ENCODE peak calls at places on chromosome 11, in four cellular contexts. C, L, F and B are unnamed samples.
A peak's percentile ranks its signal among the peaks of the same experiment; 100 is the strongest.

GRCh38 chr11:75380716-75381420 is 18.4 kb upstream of the RPS3 start:
- DNase-seq in F (no peak), L (no peak), C (peak; percentile 42), B (no peak)

GRCh38 chr11:115616941-115617340 is 112.7 kb upstream of the CADM1 start:
- DNase-seq in C (peak; percentile 76), L (no peak), F (peak; percentile 90), B (no peak)

GRCh38 chr11:108177570-108177969 is 44.9 kb downstream of the NPAT start:
- DNase-seq in L (no peak), C (no peak), F (no peak), B (no peak)

GRCh38 chr11:116502641-116503061 is 270.1 kb downstream of the BUD13 start:
- DNase-seq in F (no peak), L (no peak), C (no peak), B (peak; percentile 41)

GRCh38 chr11:70082829-70083228 is 4.7 kb downstream of the ANO1 start:
- DNase-seq in C (no peak), F (no peak), L (no peak), B (no peak)

GRCh38 chr11:89267660-89268302 is 90.1 kb downstream of the TYR start:
- DNase-seq in L (no peak), C (no peak), F (no peak), B (no peak)

GRCh38 chr11:111694851-111695250 is 71.3 kb downstream of the PPP2R1B start:
- DNase-seq in C (peak; percentile 90), F (peak; percentile 99), L (no peak), B (no peak)

GRCh38 chr11:14884667-14885273 is 7.3 kb downstream of the CYP2R1 start:
- DNase-seq in L (no peak), F (no peak), C (no peak), B (no peak)

GRCh38 chr11:123356539-123356938 is 73.5 kb upstream of the GRAMD1B start:
- DNase-seq in F (no peak), C (no peak), L (no peak), B (no peak)

GRCh38 chr11:83566948-83567347 is 280.8 kb upstream of the CCDC90B start:
- DNase-seq in F (peak; percentile 83), C (peak; percentile 86), L (no peak), B (no peak)

GRCh38 chr11:29962243-29962642 is 54.6 kb downstream of the KCNA4 start:
- DNase-seq in F (no peak), C (no peak), L (no peak), B (peak; percentile 74)

GRCh38 chr11:128548655-128549255 is 38.6 kb downstream of the ETS1 start:
- DNase-seq in L (no peak), C (peak; percentile 76), F (peak; percentile 32), B (no peak)
- H4K8ac ChIP-seq in L (no peak overlapping the region), C (peak overlapping the region; percentile 62), F (peak overlapping the region; percentile 55), B (no peak overlapping the region)

DNA sequence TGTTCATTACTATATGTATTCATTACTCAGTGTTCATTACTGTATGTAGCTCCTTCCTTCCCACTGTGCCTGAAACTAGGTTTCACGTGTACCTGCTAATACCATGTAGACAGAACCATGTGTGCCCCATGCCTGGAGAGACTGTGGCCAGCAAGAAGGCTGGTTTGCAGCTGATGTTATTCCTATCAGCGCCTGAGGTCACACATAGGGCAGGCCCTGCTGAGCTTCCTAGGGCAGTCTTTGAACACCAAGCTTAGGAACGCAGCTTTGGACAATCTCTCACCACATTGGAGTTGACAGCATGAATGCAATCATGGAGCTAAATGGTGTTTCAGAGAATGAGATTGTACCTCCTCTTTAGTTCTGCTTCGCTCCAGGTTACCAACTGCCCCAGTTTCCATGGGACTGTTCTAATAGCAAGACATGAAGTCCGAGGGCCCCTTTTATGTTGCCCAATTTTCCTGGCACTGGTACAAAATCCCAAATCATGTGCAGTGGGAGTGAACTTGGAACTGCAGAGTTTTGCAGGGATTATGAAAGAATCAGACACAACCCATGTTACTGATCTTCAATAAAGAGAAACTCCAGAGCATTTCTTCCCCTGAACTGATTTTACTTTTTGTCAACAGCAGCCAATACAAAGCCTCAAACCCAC is 154.3 kb upstream of the TTC12 start:
- DNase-seq in L (no peak), C (no peak), F (no peak), B (no peak)
- H3K14ac ChIP-seq in L (no peak overlapping the region), C (peak overlapping the region; percentile 20), F (no peak overlapping the region), B (no peak overlapping the region)

GRCh38 chr11:2990617-2991476 is 1.3 kb downstream of the NAP1L4 start:
- DNase-seq in C (peak; percentile 34), F (no peak), L (no peak), B (no peak)

GRCh38 chr11:2992234-2992999 is at the start of gene NAP1L4:
- DNase-seq in L (peak; percentile 97), C (peak; percentile 96), F (peak; percentile 95), B (peak; percentile 93)

GRCh38 chr11:2994336-2994730 is 2.2 kb upstream of the NAP1L4 start:
- DNase-seq in C (no peak), L (no peak), F (no peak), B (no peak)

GRCh38 chr11:2991477-2992233 is 474 bp downstream of the NAP1L4 start:
- DNase-seq in F (peak; percentile 20), C (peak; percentile 67), L (peak; percentile 58), B (no peak)

GRCh38 chr11:2993000-2993330 is 836 bp upstream of the NAP1L4 start:
- DNase-seq in C (no peak), F (no peak), L (no peak), B (no peak)
- H4K8ac ChIP-seq in C (peak overlapping the region; percentile 45), F (peak overlapping the region; percentile 46), L (peak overlapping the region; percentile 23), B (peak overlapping the region; percentile 94)

GRCh38 chr11:129280027-129280811 is 88.1 kb upstream of the ARHGAP32 start:
- DNase-seq in C (peak; percentile 12), F (peak; percentile 65), L (no peak), B (no peak)
- H3K14ac ChIP-seq in C (peak overlapping the region; percentile 18), F (peak overlapping the region; percentile 2), L (no peak overlapping the region), B (no peak overlapping the region)

DNA sequence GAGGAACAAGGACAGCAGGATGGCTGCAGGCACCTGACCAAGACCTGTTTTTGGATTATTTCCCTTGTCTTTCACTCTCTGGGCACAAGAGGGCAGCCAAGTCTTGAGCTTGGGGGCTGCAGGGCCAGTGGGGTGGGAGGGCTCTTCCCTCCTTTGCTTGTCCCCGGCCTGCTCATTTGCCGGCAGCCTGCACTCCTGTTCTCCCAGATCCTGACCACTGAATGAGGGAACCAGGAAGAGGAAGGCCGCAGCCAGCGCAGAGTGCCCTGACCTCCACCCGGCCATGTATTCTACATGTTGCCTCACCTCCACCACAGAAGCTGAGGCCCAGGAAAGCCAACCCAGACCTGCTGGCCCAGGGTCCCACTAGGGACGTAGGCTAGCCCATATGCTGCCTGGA is 15.5 kb upstream of the NNMT start:
- DNase-seq in L (peak; percentile 66), F (peak; percentile 85), C (peak; percentile 94), B (peak; percentile 87)
- H4K8ac ChIP-seq in L (peak overlapping the region; percentile 43), F (peak overlapping the region; percentile 78), C (peak overlapping the region; percentile 96), B (no peak overlapping the region)

DNA sequence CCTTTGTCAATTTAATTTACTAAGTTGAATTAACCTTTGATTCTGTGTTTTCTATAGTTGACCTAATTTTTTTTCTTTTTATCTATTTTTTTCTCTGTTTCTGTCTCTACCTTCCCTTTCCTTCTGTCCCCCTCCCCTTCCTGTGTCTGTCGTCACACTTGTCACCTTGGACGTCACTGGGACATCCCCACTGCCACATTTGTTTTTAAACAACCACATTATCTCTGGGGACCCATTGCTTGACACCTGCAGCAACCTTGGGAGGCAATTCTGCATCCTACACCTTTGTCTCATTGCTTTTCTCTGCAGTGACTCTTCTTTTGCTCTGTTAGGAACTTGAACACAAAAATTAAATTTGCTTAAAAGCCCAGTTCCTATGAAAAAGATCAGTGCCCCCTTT is 51.8 kb upstream of the TTC12 start:
- DNase-seq in L (no peak), F (no peak), C (no peak), B (no peak)
- H3K14ac ChIP-seq in L (no peak overlapping the region), F (no peak overlapping the region), C (no peak overlapping the region), B (no peak overlapping the region)

GRCh38 chr11:32081129-32081641 is 9.7 kb upstream of the RCN1 start:
- DNase-seq in F (peak; percentile 64), C (peak; percentile 52), L (no peak), B (no peak)

GRCh38 chr11:32079511-32079910 is 11.4 kb upstream of the RCN1 start:
- DNase-seq in C (no peak), L (no peak), F (no peak), B (no peak)

GRCh38 chr11:32081901-32082300 is 9.0 kb upstream of the RCN1 start:
- DNase-seq in F (no peak), C (no peak), L (no peak), B (no peak)

GRCh38 chr11:32080381-32080980 is 10.4 kb upstream of the RCN1 start:
- DNase-seq in F (no peak), L (no peak), C (no peak), B (no peak)

GRCh38 chr11:32082346-32082986 is 8.4 kb upstream of the RCN1 start:
- DNase-seq in C (no peak), F (no peak), L (no peak), B (no peak)
- H4K8ac ChIP-seq in C (no peak overlapping the region), F (no peak overlapping the region), L (no peak overlapping the region), B (no peak overlapping the region)

DNA sequence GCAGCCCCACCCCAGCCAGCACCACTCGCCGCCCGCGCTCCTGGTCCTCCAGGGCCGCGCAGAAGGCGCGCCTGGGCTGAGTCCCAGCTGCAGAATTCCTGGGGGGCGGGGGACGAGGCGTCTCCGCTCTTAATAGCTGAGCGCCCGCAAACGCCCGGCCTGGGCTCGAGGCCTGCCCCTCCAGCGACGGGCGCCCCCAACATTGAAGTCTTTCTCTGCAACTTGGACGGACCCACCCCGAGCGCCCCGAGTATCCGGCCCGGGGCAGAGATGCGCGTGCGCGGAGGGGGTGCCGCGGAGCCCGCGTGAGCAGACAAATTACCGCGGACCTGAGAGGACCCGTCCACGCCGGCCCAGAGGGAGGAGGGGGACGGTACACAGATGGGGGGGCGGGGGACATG is 6.7 kb upstream of the SYT7 start:
- DNase-seq in F (no peak), L (peak; percentile 43), C (no peak), B (peak; percentile 81)
- H3K14ac ChIP-seq in F (no peak overlapping the region), L (no peak overlapping the region), C (no peak overlapping the region), B (no peak overlapping the region)

GRCh38 chr11:12674936-12675696 is 895 bp downstream of the TEAD1 start:
- DNase-seq in F (no peak), C (peak; percentile 63), L (no peak), B (no peak)
- H4K8ac ChIP-seq in F (peak overlapping the region; percentile 84), C (peak overlapping the region; percentile 54), L (no peak overlapping the region), B (peak overlapping the region; percentile 19)

DNA sequence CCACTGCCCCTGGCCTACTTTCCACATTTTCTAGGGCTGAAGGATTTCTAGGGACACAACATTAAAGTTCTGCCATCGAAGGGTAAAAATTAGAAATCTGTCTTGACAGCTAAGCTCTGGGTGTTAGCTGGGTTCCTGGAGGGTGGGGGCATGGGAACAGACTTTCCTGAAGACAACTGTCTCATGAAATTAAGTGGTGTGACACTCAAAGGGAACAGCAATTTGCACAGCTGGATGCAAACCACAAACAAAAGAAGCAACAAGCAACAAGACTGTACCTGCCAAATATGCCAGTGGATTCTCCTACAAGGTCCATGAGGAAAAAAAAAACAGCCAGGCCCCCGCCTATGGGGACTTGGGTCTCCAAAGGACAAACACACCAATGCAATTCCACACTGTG is 32.5 kb downstream of the WT1 start:
- DNase-seq in L (no peak), C (no peak), F (no peak), B (no peak)
- H3K14ac ChIP-seq in L (no peak overlapping the region), C (no peak overlapping the region), F (no peak overlapping the region), B (no peak overlapping the region)